ENCODE peak calls at places on chromosome 15, in seven cellular contexts. R is GM12878, U is H1, K is K562, Q is HepG2, L is HCT116, E is SK-N-SH. J is an unnamed sample.

GRCh38 chr15:71596672-71597071 is 213.7 kb upstream of the NR2E3 start:
- DNase-seq in L (no peak), Q (no peak), U (no peak), K (no peak), R (no peak), E (no peak), J (no peak)

GRCh38 chr15:80286055-80286454 is 34.0 kb upstream of the CTXND1 start:
- DNase-seq in K (no peak), Q (no peak), L (no peak), R (no peak), U (no peak), E (no peak), J (no peak)

GRCh38 chr15:36797128-36797527 is 217.7 kb downstream of the CDIN1 start:
- DNase-seq in K (no peak), U (no peak), L (no peak), E (no peak), Q (no peak), R (no peak), J (no peak)

GRCh38 chr15:100030586-100031249 is 297.5 kb upstream of the LYSMD4 start:
- DNase-seq in K (no peak), E (no peak), L (no peak), Q (no peak), U (no peak), R (no peak), J (no peak)

GRCh38 chr15:52158084-52158765 is 33.0 kb downstream of the GNB5 start:
- DNase-seq in Q (no peak), L (no peak), E (no peak), R (no peak), K (no peak), U (no peak), J (no peak)

GRCh38 chr15:26087395-26087794 is 224.3 kb upstream of the ATP10A start:
- DNase-seq in E (no peak), Q (no peak), L (no peak), U (no peak), K (no peak), R (no peak), J (no peak)

GRCh38 chr15:79076661-79077060 is 13.9 kb downstream of the RASGRF1 start:
- DNase-seq in Q (no peak), U (no peak), E (no peak), R (no peak), K (no peak), L (no peak), J (no peak)

GRCh38 chr15:21269121-21269520 is 171.2 kb downstream of the POTEB3 start:
- DNase-seq in Q (no peak), L (no peak), K (no peak), R (no peak), U (no peak), E (no peak), J (no peak)

GRCh38 chr15:43511012-43511885 is 6.2 kb upstream of the MAP1A start:
- DNase-seq in L (peak; percentile 37), K (peak; percentile 43), Q (peak; percentile 20), E (peak; percentile 55), U (peak; percentile 63), R (no peak), J (no peak)

GRCh38 chr15:57218826-57219576 is 157.3 kb upstream of the CGNL1 start:
- DNase-seq in L (no peak), U (no peak), Q (no peak), K (no peak), R (no peak), E (peak; percentile 27), J (no peak)

GRCh38 chr15:52976050-52976449 is 185.9 kb upstream of the ONECUT1 start:
- DNase-seq in Q (no peak), K (no peak), U (no peak), R (no peak), L (no peak), E (no peak), J (no peak)

GRCh38 chr15:83659011-83659811 is 5.3 kb downstream of the ADAMTSL3 start:
- DNase-seq in E (no peak), Q (peak; percentile 10), L (no peak), K (no peak), U (no peak), R (no peak), J (no peak)

DNA sequence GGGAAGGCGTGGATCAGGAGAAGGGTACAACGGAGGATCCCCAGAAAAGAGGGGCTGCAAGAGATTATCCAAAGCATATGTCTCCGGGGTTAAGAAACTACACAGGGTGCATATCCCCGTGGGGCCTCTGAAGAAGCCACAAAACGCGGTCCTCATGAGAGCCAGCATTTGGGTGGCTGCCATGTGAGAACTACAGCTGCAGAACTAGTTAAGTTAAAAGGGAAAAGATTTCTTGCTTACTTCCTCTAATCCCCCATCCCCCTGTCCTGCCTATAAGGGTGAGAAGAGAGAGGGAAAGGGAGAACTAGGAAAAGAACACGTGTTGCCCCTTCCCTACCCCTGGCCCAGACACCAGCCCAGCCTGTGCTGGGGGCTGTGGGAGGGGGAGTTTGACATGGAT is 70.4 kb upstream of the PCSK6 start:
- DNase-seq in E (no peak), K (no peak), Q (no peak), R (no peak), L (no peak), U (peak; percentile 19), J (no peak)
- TF ChIP-seq SIN3A in E (no peak), K (no peak), Q (no peak), R (no peak), L (no peak), U (no peak), J (no peak)

GRCh38 chr15:33795076-33795475 is 173.2 kb upstream of the CHRM5 start:
- DNase-seq in K (no peak), L (no peak), Q (no peak), R (no peak), U (no peak), E (no peak), J (no peak)
- H3K4me3 ChIP-seq in K (no peak overlapping the region), L (no peak overlapping the region), Q (no peak overlapping the region), R (no peak overlapping the region), U (no peak overlapping the region), E (no peak overlapping the region), J (no peak overlapping the region)

GRCh38 chr15:34837246-34838016 is 42.1 kb upstream of the ACTC1 start:
- DNase-seq in L (no peak), R (no peak), U (no peak), E (no peak), Q (no peak), K (peak; percentile 19), J (no peak)
- H3K27ac ChIP-seq in L (no peak overlapping the region), R (no peak overlapping the region), U (no peak overlapping the region), E (peak overlapping the region; percentile 48), Q (no peak overlapping the region), K (no peak overlapping the region), J (no peak overlapping the region)

DNA sequence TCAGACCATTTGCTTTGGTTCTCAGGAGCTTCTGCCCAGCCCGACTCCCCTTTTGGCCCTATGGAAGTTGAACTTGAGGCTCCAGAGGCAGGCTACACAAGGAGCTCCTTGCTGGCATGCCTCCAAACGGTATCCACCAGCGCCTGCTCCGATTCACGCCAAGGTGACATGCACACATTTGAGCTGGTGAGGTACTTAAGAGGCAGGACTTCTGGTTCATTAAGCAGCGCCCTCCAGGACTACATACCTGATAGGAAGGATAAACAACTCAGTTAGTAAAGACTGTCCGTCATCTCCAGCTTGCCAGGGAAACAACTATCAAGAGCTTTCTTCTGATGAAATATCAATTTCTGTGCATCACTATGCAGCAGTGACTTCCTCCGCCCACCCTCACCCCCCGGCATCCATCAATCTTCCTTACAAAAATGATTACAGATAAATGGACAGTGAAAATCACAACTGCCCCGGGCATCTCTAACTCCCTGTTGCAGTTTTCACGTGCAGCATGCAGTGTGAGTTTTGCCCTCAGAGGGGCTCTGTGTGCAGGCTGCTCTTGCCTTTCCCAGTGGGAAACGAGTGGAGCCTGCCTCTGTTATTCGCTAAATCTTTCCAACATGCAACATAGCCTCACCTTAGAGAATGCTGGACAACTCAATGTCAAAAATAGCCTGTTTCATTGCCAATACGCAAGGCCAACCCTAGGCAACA is 122.9 kb downstream of the ARRDC4 start:
- DNase-seq in U (no peak), E (no peak), Q (no peak), K (no peak), R (no peak), L (no peak), J (no peak)
- TF ChIP-seq SIN3A in U (no peak), E (no peak), Q (no peak), K (no peak), R (no peak), L (no peak), J (no peak)

GRCh38 chr15:73993211-73993994 is 1.1 kb upstream of the PML start:
- DNase-seq in K (no peak), R (no peak), Q (no peak), U (no peak), E (no peak), L (no peak), J (no peak)
- H3K4me3 ChIP-seq in K (no peak overlapping the region), R (peak overlapping the region; percentile 95), Q (peak overlapping the region; percentile 97), U (peak overlapping the region; percentile 84), E (peak overlapping the region; percentile 96), L (peak overlapping the region; percentile 88), J (peak overlapping the region; percentile 89)

GRCh38 chr15:59591372-59591771 is 20.2 kb upstream of the GCNT3 start:
- DNase-seq in E (no peak), R (no peak), K (no peak), Q (no peak), L (no peak), U (no peak), J (no peak)
- H3K27ac ChIP-seq in E (no peak overlapping the region), R (no peak overlapping the region), K (no peak overlapping the region), Q (no peak overlapping the region), L (no peak overlapping the region), U (no peak overlapping the region), J (no peak overlapping the region)

DNA sequence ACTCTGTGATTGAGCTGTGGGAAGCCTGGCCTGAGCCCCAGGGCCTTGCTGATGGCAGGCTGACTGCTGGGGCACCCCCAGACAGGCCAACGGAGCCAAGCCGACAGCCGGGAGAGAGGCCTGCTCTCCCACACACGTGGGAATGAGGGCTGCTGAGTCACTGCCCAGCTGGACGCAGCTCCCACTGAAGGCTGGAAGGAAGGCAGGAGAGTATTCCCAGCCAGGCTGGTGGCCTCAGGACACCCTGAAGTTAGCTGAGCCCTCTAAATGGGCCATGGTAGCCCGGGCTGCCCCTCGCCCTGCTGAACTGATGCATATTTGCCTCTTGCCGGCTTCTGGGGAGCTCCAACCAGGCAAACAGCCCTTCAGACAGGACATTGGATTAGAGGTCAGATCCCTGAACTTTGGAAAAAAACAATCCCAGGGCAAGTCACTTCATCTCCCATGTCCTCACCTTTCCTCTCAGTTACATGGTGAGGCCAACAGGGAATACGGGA is 98.1 kb upstream of the TLE3 start:
- DNase-seq in U (no peak), L (no peak), E (peak; percentile 58), Q (peak; percentile 67), R (no peak), K (peak; percentile 30), J (no peak)
- TF ChIP-seq SIN3A in U (no peak), L (no peak), E (no peak), Q (no peak), R (no peak), K (no peak), J (no peak)

GRCh38 chr15:67004142-67004541 is 61.3 kb upstream of the SMAD3 start:
- DNase-seq in L (no peak), E (no peak), Q (no peak), R (peak; percentile 71), U (no peak), K (no peak), J (no peak)
- H3K4me3 ChIP-seq in L (no peak overlapping the region), E (no peak overlapping the region), Q (no peak overlapping the region), R (no peak overlapping the region), U (no peak overlapping the region), K (no peak overlapping the region), J (no peak overlapping the region)